ENCODE peak calls at places on chromosomes 3 and 15, in four cellular contexts. One of them, this sample, is unnamed.

GRCh38 chr15:48974865-48975264 is 11.1 kb upstream of the SHC4 start:
- DNase-seq in A549: peak
- DNase-seq in tibial artery: no peak
- DNase-seq in astrocyte of the spinal cord: no peak
- DNase-seq in this sample: no peak

GRCh38 chr15:66387176-66388056 is 704 bp downstream of the MAP2K1 start:
- DNase-seq in A549: peak
- DNase-seq in tibial artery: peak
- DNase-seq in astrocyte of the spinal cord: peak
- DNase-seq in this sample: no peak

GRCh38 chr3:71311320-71312046 is 272.0 kb downstream of the FOXP1 start:
- DNase-seq in A549: no peak
- DNase-seq in tibial artery: no peak
- DNase-seq in astrocyte of the spinal cord: no peak
- DNase-seq in this sample: no peak

GRCh38 chr15:73927003-73927475 is 777 bp downstream of the LOXL1 start:
- DNase-seq in A549: no peak
- DNase-seq in tibial artery: peak
- DNase-seq in astrocyte of the spinal cord: no peak
- DNase-seq in this sample: no peak

GRCh38 chr3:97940034-97940433 is 32.2 kb downstream of the RIOX2 start:
- DNase-seq in A549: no peak
- DNase-seq in tibial artery: no peak
- DNase-seq in astrocyte of the spinal cord: no peak
- DNase-seq in this sample: no peak

GRCh38 chr3:47002490-47003410 is 23.3 kb downstream of the NBEAL2 start:
- DNase-seq in A549: no peak
- DNase-seq in tibial artery: peak
- DNase-seq in astrocyte of the spinal cord: no peak
- DNase-seq in this sample: no peak

GRCh38 chr3:115550285-115550741 is 73.0 kb upstream of the GAP43 start:
- DNase-seq in A549: no peak
- DNase-seq in tibial artery: no peak
- DNase-seq in astrocyte of the spinal cord: peak
- DNase-seq in this sample: no peak

GRCh38 chr3:184250167-184250828 is 826 bp downstream of the EEF1AKMT4 start:
- DNase-seq in A549: peak
- DNase-seq in tibial artery: peak
- DNase-seq in astrocyte of the spinal cord: peak
- DNase-seq in this sample: peak

GRCh38 chr15:82554351-82554750 is 14.1 kb upstream of the RPS17 start:
- DNase-seq in A549: no peak
- DNase-seq in tibial artery: no peak
- DNase-seq in astrocyte of the spinal cord: no peak
- DNase-seq in this sample: no peak

GRCh38 chr15:26771917-26772587 is 814 bp downstream of the GABRB3 start:
- DNase-seq in A549: peak
- DNase-seq in tibial artery: no peak
- DNase-seq in astrocyte of the spinal cord: no peak
- DNase-seq in this sample: no peak

GRCh38 chr3:126745760-126746394 is 41.8 kb downstream of the CHCHD6 start:
- DNase-seq in A549: no peak
- DNase-seq in tibial artery: no peak
- DNase-seq in astrocyte of the spinal cord: no peak
- DNase-seq in this sample: no peak

GRCh38 chr15:59976480-59976879 is 27.6 kb upstream of the FOXB1 start:
- DNase-seq in A549: no peak
- DNase-seq in tibial artery: no peak
- DNase-seq in astrocyte of the spinal cord: no peak
- DNase-seq in this sample: no peak

GRCh38 chr3:61422945-61423740 is 138.2 kb upstream of the PTPRG start:
- DNase-seq in A549: no peak
- DNase-seq in tibial artery: no peak
- DNase-seq in astrocyte of the spinal cord: no peak
- DNase-seq in this sample: no peak

GRCh38 chr3:115766587-115767492 is 143.5 kb downstream of the GAP43 start:
- DNase-seq in A549: no peak
- DNase-seq in tibial artery: no peak
- DNase-seq in astrocyte of the spinal cord: peak
- DNase-seq in this sample: no peak

GRCh38 chr15:90716317-90716975 is 700 bp upstream of the BLM start:
- DNase-seq in A549: no peak
- DNase-seq in tibial artery: no peak
- DNase-seq in astrocyte of the spinal cord: no peak
- DNase-seq in this sample: no peak

GRCh38 chr15:74826372-74826819 is at the start of gene CPLX3:
- DNase-seq in A549: no peak
- DNase-seq in tibial artery: no peak
- DNase-seq in astrocyte of the spinal cord: no peak
- DNase-seq in this sample: no peak

GRCh38 chr3:186965141-186965879 is 35.0 kb downstream of the ST6GAL1 start:
- DNase-seq in A549: no peak
- DNase-seq in tibial artery: peak
- DNase-seq in astrocyte of the spinal cord: no peak
- DNase-seq in this sample: no peak

DNA sequence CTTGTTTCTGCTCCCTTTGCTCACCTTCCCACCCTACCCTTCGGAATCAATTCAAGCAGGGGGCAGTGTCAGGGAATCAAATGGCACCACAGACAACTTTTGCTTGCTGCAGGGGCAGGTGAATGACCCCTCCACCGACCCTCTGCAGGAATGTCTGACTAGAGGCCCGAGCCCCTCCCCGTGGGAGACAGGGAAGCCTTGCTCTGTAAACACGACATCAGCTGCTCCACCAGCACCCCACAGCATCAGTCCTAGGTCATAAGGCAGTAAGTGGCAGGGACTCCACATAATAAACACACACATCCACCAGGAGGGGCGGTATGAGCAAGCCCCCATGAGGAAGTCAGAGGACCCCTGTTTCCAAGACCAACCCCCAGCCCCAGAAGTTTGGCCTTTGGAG is 2.0 kb upstream of the SLC26A6 start:
- DNase-seq in A549: no peak
- DNase-seq in tibial artery: no peak
- DNase-seq in astrocyte of the spinal cord: no peak
- DNase-seq in this sample: no peak
- TF ChIP-seq CTCF in A549: no peak
- TF ChIP-seq CTCF in tibial artery: no peak
- TF ChIP-seq CTCF in astrocyte of the spinal cord: no peak
- TF ChIP-seq CTCF in this sample: no peak

DNA sequence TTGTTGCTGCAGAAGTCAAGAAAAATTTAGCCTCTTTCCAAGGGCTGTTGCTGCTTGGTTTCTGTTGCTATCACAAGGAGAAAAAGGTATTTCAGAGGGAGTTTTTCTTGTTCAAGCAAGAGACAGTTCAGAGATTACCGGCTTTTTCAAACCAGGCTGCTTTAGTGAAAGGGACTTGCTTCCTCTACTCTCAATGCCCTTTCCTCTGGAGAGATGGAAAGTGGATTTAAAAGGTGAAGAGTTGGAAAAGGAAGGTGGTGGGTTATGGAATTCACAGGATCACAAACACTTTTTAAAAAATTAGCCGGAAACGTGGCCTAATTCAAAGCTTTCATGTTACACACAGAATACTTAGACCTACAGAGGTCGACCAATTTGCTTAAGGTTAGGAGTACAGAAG is 1.1 kb downstream of the PARP6 start:
- DNase-seq in A549: no peak
- DNase-seq in tibial artery: no peak
- DNase-seq in astrocyte of the spinal cord: no peak
- DNase-seq in this sample: no peak
- H3K4me3 ChIP-seq in A549: peak
- H3K4me3 ChIP-seq in tibial artery: no peak
- H3K4me3 ChIP-seq in astrocyte of the spinal cord: no peak
- H3K4me3 ChIP-seq in this sample: peak

GRCh38 chr3:41888368-41889076 is 73.4 kb downstream of the ULK4 start:
- DNase-seq in A549: no peak
- DNase-seq in tibial artery: no peak
- DNase-seq in astrocyte of the spinal cord: no peak
- DNase-seq in this sample: no peak

GRCh38 chr3:41898631-41899030 is 63.3 kb downstream of the ULK4 start:
- DNase-seq in A549: no peak
- DNase-seq in tibial artery: no peak
- DNase-seq in astrocyte of the spinal cord: no peak
- DNase-seq in this sample: no peak

GRCh38 chr3:41893977-41894376 is 67.9 kb downstream of the ULK4 start:
- DNase-seq in A549: peak
- DNase-seq in tibial artery: no peak
- DNase-seq in astrocyte of the spinal cord: peak
- DNase-seq in this sample: no peak
- TF ChIP-seq CTCF in A549: peak
- TF ChIP-seq CTCF in tibial artery: peak
- TF ChIP-seq CTCF in astrocyte of the spinal cord: peak
- TF ChIP-seq CTCF in this sample: peak

GRCh38 chr3:150528359-150528797 is 17.9 kb downstream of the SERP1 start:
- DNase-seq in A549: no peak
- DNase-seq in tibial artery: no peak
- DNase-seq in astrocyte of the spinal cord: peak
- DNase-seq in this sample: no peak
- H3K4me3 ChIP-seq in A549: no peak
- H3K4me3 ChIP-seq in tibial artery: no peak
- H3K4me3 ChIP-seq in astrocyte of the spinal cord: no peak
- H3K4me3 ChIP-seq in this sample: no peak

DNA sequence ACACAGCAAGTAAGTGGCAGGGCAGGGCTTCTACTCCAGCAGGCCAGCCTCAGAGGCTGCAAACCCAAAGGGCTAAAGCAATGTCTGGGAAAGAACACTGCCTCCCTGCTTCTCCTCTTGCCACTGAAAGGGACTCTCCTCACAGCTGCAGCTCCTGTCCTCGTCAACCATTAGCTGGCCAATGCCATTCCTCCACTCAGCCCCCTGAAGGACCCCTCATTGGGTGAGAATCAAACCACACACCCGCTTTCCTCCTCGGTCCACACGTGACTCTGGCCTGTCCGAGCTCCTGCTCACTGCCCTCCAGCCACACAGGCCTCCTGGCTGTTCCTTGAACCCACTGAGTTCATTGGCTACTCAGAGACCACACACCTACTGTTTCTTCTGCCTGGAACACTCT is 253.7 kb upstream of the TLE3 start:
- DNase-seq in A549: no peak
- DNase-seq in tibial artery: no peak
- DNase-seq in astrocyte of the spinal cord: no peak
- DNase-seq in this sample: no peak
- TF ChIP-seq CTCF in A549: no peak
- TF ChIP-seq CTCF in tibial artery: no peak
- TF ChIP-seq CTCF in astrocyte of the spinal cord: no peak
- TF ChIP-seq CTCF in this sample: no peak

This sample was measured in epithelial cell of proximal tubule.